ENCODE peak calls at places on chromosomes 12 and 14, in six cellular contexts. One of them, this sample, is unnamed.

GRCh38 chr12:132070298-132070697 is 73.8 kb downstream of the DDX51 start:
- DNase-seq in GM12878: no peak
- DNase-seq in ovary: no peak
- DNase-seq in suprapubic skin: no peak
- DNase-seq in H1: no peak
- DNase-seq in tibial nerve: no peak
- DNase-seq in this sample: no peak

GRCh38 chr14:52380294-52380693 is 66.2 kb downstream of the PTGER2 start:
- DNase-seq in GM12878: peak; percentile 25
- DNase-seq in tibial nerve: no peak
- DNase-seq in ovary: no peak
- DNase-seq in H1: no peak
- DNase-seq in suprapubic skin: no peak
- DNase-seq in this sample: no peak

GRCh38 chr12:27511031-27511722 is 12.8 kb upstream of the PPFIBP1 start:
- DNase-seq in H1: no peak
- DNase-seq in suprapubic skin: no peak
- DNase-seq in ovary: no peak
- DNase-seq in tibial nerve: no peak
- DNase-seq in GM12878: no peak
- DNase-seq in this sample: no peak

GRCh38 chr14:101721951-101722661 is 39.4 kb upstream of the PPP2R5C start:
- DNase-seq in H1: no peak
- DNase-seq in GM12878: no peak
- DNase-seq in suprapubic skin: peak; percentile 76
- DNase-seq in ovary: no peak
- DNase-seq in tibial nerve: no peak
- DNase-seq in this sample: peak; percentile 51

GRCh38 chr12:86496595-86496994 is 240.4 kb upstream of the MGAT4C start:
- DNase-seq in suprapubic skin: no peak
- DNase-seq in tibial nerve: no peak
- DNase-seq in GM12878: no peak
- DNase-seq in ovary: no peak
- DNase-seq in H1: no peak
- DNase-seq in this sample: no peak

GRCh38 chr12:94942663-94943062 is 60.8 kb downstream of the NDUFA12 start:
- DNase-seq in suprapubic skin: no peak
- DNase-seq in H1: no peak
- DNase-seq in tibial nerve: no peak
- DNase-seq in ovary: no peak
- DNase-seq in GM12878: no peak
- DNase-seq in this sample: no peak

GRCh38 chr14:104656014-104656714 is 33.3 kb upstream of the INF2 start:
- DNase-seq in H1: no peak
- DNase-seq in ovary: no peak
- DNase-seq in GM12878: no peak
- DNase-seq in suprapubic skin: no peak
- DNase-seq in tibial nerve: no peak
- DNase-seq in this sample: no peak

GRCh38 chr14:79415726-79416125 is 795.6 kb downstream of the DIO2 start:
- DNase-seq in tibial nerve: no peak
- DNase-seq in suprapubic skin: no peak
- DNase-seq in GM12878: no peak
- DNase-seq in ovary: no peak
- DNase-seq in H1: no peak
- DNase-seq in this sample: no peak

GRCh38 chr12:116381744-116382455 is 104.4 kb upstream of the MED13L start:
- DNase-seq in H1: peak; percentile 65
- DNase-seq in ovary: no peak
- DNase-seq in GM12878: no peak
- DNase-seq in tibial nerve: no peak
- DNase-seq in suprapubic skin: no peak
- DNase-seq in this sample: no peak

GRCh38 chr12:3603576-3603975 is 112.6 kb downstream of the PRMT8 start:
- DNase-seq in GM12878: no peak
- DNase-seq in ovary: no peak
- DNase-seq in suprapubic skin: no peak
- DNase-seq in H1: no peak
- DNase-seq in tibial nerve: no peak
- DNase-seq in this sample: no peak

GRCh38 chr14:95307402-95308041 is 12.2 kb downstream of the CLMN start:
- DNase-seq in H1: no peak
- DNase-seq in tibial nerve: no peak
- DNase-seq in suprapubic skin: no peak
- DNase-seq in ovary: no peak
- DNase-seq in GM12878: no peak
- DNase-seq in this sample: peak; percentile 52

GRCh38 chr12:68609955-68610434 is 704 bp upstream of the RAP1B start:
- DNase-seq in H1: no peak
- DNase-seq in GM12878: no peak
- DNase-seq in tibial nerve: peak; percentile 53
- DNase-seq in suprapubic skin: no peak
- DNase-seq in ovary: peak; percentile 17
- DNase-seq in this sample: no peak

GRCh38 chr12:57552306-57552651 is 2.4 kb downstream of the KIF5A start:
- DNase-seq in H1: no peak
- DNase-seq in suprapubic skin: no peak
- DNase-seq in ovary: no peak
- DNase-seq in GM12878: no peak
- DNase-seq in tibial nerve: no peak
- DNase-seq in this sample: no peak

GRCh38 chr14:25220514-25220913 is 170.6 kb upstream of the STXBP6 start:
- DNase-seq in H1: no peak
- DNase-seq in tibial nerve: no peak
- DNase-seq in suprapubic skin: no peak
- DNase-seq in GM12878: no peak
- DNase-seq in ovary: no peak
- DNase-seq in this sample: no peak

GRCh38 chr14:77400216-77400615 is 23.0 kb downstream of the SAMD15 start:
- DNase-seq in ovary: no peak
- DNase-seq in tibial nerve: no peak
- DNase-seq in GM12878: no peak
- DNase-seq in H1: no peak
- DNase-seq in suprapubic skin: no peak
- DNase-seq in this sample: no peak

GRCh38 chr12:33944703-33945437 is 77.4 kb upstream of the ALG10 start:
- DNase-seq in tibial nerve: no peak
- DNase-seq in H1: no peak
- DNase-seq in GM12878: no peak
- DNase-seq in ovary: no peak
- DNase-seq in suprapubic skin: no peak
- DNase-seq in this sample: no peak

GRCh38 chr14:68621400-68622365 is 171.2 kb downstream of the ZFP36L1 start:
- DNase-seq in GM12878: no peak
- DNase-seq in H1: peak; percentile 16
- DNase-seq in tibial nerve: peak; percentile 29
- DNase-seq in ovary: no peak
- DNase-seq in suprapubic skin: no peak
- DNase-seq in this sample: no peak

GRCh38 chr12:71890475-71890874 is 48.2 kb upstream of the TPH2 start:
- DNase-seq in H1: no peak
- DNase-seq in suprapubic skin: no peak
- DNase-seq in GM12878: no peak
- DNase-seq in tibial nerve: no peak
- DNase-seq in ovary: no peak
- DNase-seq in this sample: no peak

GRCh38 chr14:91830777-91831176 is 36.6 kb downstream of the TC2N start:
- DNase-seq in ovary: no peak
- DNase-seq in tibial nerve: no peak
- DNase-seq in suprapubic skin: no peak
- DNase-seq in H1: no peak
- DNase-seq in GM12878: peak; percentile 62
- DNase-seq in this sample: peak; percentile 68

GRCh38 chr14:81464253-81465001 is 64.3 kb upstream of the STON2 start:
- DNase-seq in GM12878: peak; percentile 64
- DNase-seq in ovary: peak; percentile 23
- DNase-seq in tibial nerve: peak; percentile 94
- DNase-seq in suprapubic skin: no peak
- DNase-seq in H1: peak; percentile 80
- DNase-seq in this sample: no peak

DNA sequence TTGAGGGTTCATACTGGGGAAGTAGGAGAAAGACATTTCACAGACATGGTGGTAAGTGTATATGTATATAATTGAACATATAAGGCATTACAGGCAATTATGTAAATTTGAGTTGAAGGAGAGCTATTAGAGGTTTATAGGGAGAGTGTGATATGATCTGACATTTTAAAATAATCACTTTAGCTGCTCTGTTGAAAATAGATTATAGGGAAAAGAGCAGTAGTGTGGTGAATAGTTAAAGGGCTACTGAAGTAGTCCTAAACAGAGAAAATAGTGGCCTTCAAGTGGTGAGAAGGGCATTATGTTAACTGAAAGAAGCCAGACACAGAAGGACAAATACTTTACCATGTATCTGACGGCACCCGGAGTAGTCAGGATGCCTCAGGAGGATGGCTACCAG is 234.2 kb downstream of the SLC41A2 start:
- DNase-seq in tibial nerve: no peak
- DNase-seq in GM12878: no peak
- DNase-seq in H1: no peak
- DNase-seq in ovary: no peak
- DNase-seq in suprapubic skin: no peak
- DNase-seq in this sample: no peak
- H3K4me1 ChIP-seq in tibial nerve: peaks cover 5% of the 10 kb centered on the region
- H3K4me1 ChIP-seq in GM12878: peaks cover 35% of the 10 kb centered on the region
- H3K4me1 ChIP-seq in H1: peaks cover 12% of the 10 kb centered on the region
- H3K4me1 ChIP-seq in ovary: no peaks in the 10 kb centered on the region
- H3K4me1 ChIP-seq in suprapubic skin: peaks cover 15% of the 10 kb centered on the region
- H3K4me1 ChIP-seq in this sample: peaks cover 3% of the 10 kb centered on the region

GRCh38 chr12:6271281-6271680 is 39.2 kb upstream of the PLEKHG6 start:
- DNase-seq in tibial nerve: no peak
- DNase-seq in H1: no peak
- DNase-seq in GM12878: no peak
- DNase-seq in suprapubic skin: no peak
- DNase-seq in ovary: no peak
- DNase-seq in this sample: no peak

GRCh38 chr12:6273931-6274687 is 36.4 kb upstream of the PLEKHG6 start:
- DNase-seq in H1: no peak
- DNase-seq in suprapubic skin: no peak
- DNase-seq in tibial nerve: no peak
- DNase-seq in ovary: no peak
- DNase-seq in GM12878: no peak
- DNase-seq in this sample: no peak

GRCh38 chr12:6269986-6270385 is 40.5 kb upstream of the PLEKHG6 start:
- DNase-seq in GM12878: no peak
- DNase-seq in tibial nerve: no peak
- DNase-seq in ovary: no peak
- DNase-seq in suprapubic skin: no peak
- DNase-seq in H1: no peak
- DNase-seq in this sample: no peak

GRCh38 chr12:6273209-6273928 is 37.1 kb upstream of the PLEKHG6 start:
- DNase-seq in tibial nerve: no peak
- DNase-seq in suprapubic skin: no peak
- DNase-seq in GM12878: no peak
- DNase-seq in ovary: no peak
- DNase-seq in H1: no peak
- DNase-seq in this sample: no peak

DNA sequence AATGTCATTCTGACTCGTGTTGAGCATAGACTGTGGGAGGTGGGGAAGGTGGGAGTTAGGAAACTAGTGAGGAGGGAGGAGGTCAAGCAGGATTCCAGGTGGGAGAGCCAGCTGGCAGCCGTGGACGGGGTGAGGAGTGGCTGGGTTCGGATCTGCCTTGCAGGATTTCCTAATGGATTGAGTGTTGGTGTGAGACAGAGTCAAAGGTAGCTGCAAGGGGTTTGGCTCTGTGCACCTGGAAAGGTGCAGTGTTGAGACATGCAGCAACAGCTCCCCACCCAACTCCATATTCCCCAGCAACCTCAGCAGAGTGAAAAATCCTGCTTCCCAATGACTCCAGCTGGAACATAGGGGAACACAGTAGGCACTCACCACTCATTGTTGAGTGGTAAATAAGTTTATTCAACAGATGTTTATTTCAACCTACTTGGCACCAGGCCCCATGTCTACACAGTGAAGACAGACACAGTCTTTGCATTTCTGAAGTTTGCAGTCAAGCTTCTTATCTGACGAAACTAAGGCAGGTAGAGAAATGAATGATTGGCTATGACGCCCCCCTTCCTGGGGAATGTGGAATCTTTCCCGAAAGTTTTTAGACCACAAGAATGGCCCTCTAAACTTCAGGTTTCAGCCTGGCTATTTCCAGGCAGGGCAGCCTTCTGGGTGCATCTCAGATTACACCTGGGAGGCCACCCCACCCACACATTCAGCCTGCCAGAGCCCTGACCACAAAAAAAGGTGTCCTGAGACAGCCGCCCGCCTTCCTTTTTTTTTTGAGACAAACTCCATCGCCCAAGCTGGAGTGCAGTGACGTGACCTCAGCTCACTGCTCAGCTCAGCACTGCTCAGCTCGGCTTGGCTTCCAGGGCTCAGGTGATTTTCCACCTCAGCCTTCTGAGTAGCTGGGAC is 37.9 kb upstream of the PLEKHG6 start:
- DNase-seq in suprapubic skin: no peak
- DNase-seq in ovary: no peak
- DNase-seq in GM12878: no peak
- DNase-seq in tibial nerve: no peak
- DNase-seq in H1: no peak
- DNase-seq in this sample: peak; percentile 40
- TF ChIP-seq EP300 in suprapubic skin: no peak
- TF ChIP-seq EP300 in ovary: no peak
- TF ChIP-seq EP300 in GM12878: no peak
- TF ChIP-seq EP300 in tibial nerve: no peak
- TF ChIP-seq EP300 in H1: no peak
- TF ChIP-seq EP300 in this sample: no peak

GRCh38 chr14:60710506-60710905 is 13.6 kb downstream of the SIX4 start:
- DNase-seq in ovary: no peak
- DNase-seq in tibial nerve: no peak
- DNase-seq in suprapubic skin: no peak
- DNase-seq in H1: no peak
- DNase-seq in GM12878: no peak
- DNase-seq in this sample: no peak

GRCh38 chr14:60707858-60708257 is 16.3 kb downstream of the SIX4 start:
- DNase-seq in GM12878: no peak
- DNase-seq in ovary: no peak
- DNase-seq in H1: no peak
- DNase-seq in suprapubic skin: no peak
- DNase-seq in tibial nerve: no peak
- DNase-seq in this sample: no peak

GRCh38 chr14:60713513-60713912 is 10.6 kb downstream of the SIX4 start:
- DNase-seq in GM12878: no peak
- DNase-seq in ovary: no peak
- DNase-seq in suprapubic skin: no peak
- DNase-seq in tibial nerve: no peak
- DNase-seq in H1: no peak
- DNase-seq in this sample: no peak
- H3K27me3 ChIP-seq in GM12878: peaks cover under 1% of the 10 kb centered on the region
- H3K27me3 ChIP-seq in ovary: no peaks in the 10 kb centered on the region
- H3K27me3 ChIP-seq in suprapubic skin: no peaks in the 10 kb centered on the region
- H3K27me3 ChIP-seq in tibial nerve: no peaks in the 10 kb centered on the region
- H3K27me3 ChIP-seq in H1: no peaks in the 10 kb centered on the region
- H3K27me3 ChIP-seq in this sample: peaks cover 3% of the 10 kb centered on the region

DNA sequence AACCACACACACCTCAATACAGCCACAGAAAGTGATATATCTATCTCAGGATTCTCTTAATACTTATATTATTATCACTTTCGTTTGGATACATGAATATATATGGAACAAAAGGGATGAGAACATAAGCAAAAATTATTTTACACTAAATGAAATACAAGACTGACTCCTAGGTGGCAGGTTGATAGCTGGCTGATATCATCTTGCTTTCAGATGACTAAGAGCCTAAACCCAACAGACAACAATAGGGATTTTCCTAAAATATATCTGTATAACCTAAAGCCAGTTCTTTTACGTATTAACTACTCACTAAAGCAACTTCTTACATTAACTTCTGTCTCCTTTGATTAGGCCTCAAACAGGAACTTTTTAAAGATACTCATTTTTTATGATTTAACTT is 65.1 kb downstream of the BAZ1A start:
- DNase-seq in H1: no peak
- DNase-seq in tibial nerve: no peak
- DNase-seq in GM12878: no peak
- DNase-seq in ovary: no peak
- DNase-seq in suprapubic skin: no peak
- DNase-seq in this sample: no peak
- H3K4me1 ChIP-seq in H1: no peaks in the 10 kb centered on the region
- H3K4me1 ChIP-seq in tibial nerve: no peaks in the 10 kb centered on the region
- H3K4me1 ChIP-seq in GM12878: no peaks in the 10 kb centered on the region
- H3K4me1 ChIP-seq in ovary: no peaks in the 10 kb centered on the region
- H3K4me1 ChIP-seq in suprapubic skin: no peaks in the 10 kb centered on the region
- H3K4me1 ChIP-seq in this sample: no peaks in the 10 kb centered on the region